ENCODE peak calls at places on chromosomes 13 and 19, in six cellular contexts. C is HFF-Myc, K is NCI-H187, J is activated gamma-delta T cell, D is Calu3, E is fibroblast of the aortic adventitia. S is an unnamed sample.

GRCh38 chr19:14639536-14640277 is 34.9 kb downstream of the ADGRE3 start:
- DNase-seq in C (no peak), K (no peak), J (no peak), D (no peak), E (no peak), S (no peak)

GRCh38 chr19:44972802-44973201 is 17.6 kb downstream of the CLPTM1 start:
- DNase-seq in C (no peak), K (no peak), J (no peak), D (no peak), E (no peak), S (no peak)

GRCh38 chr19:17479325-17479791 is 9.0 kb downstream of the SLC27A1 start:
- DNase-seq in C (no peak), K (no peak), J (no peak), D (no peak), E (peak), S (no peak)

GRCh38 chr19:3986260-3987041 is 1.2 kb upstream of the EEF2 start:
- DNase-seq in C (peak), K (peak), J (no peak), D (peak), E (peak), S (peak)

GRCh38 chr19:13619203-13619632 is 112.9 kb upstream of the CACNA1A start:
- DNase-seq in C (no peak), K (no peak), J (no peak), D (no peak), E (peak), S (no peak)

GRCh38 chr13:105847532-105848295 is 687.7 kb downstream of the EFNB2 start:
- DNase-seq in C (no peak), K (no peak), J (no peak), D (no peak), E (no peak), S (peak)

GRCh38 chr13:23945612-23946011 is 48.3 kb upstream of the C1QTNF9B start:
- DNase-seq in C (no peak), K (no peak), J (no peak), D (no peak), E (no peak), S (no peak)

GRCh38 chr19:45826934-45827333 is 11.8 kb upstream of the RSPH6A start:
- DNase-seq in C (no peak), K (no peak), J (no peak), D (no peak), E (no peak), S (no peak)

GRCh38 chr19:10091370-10091687 is 5.2 kb downstream of the SHFL start:
- DNase-seq in C (no peak), K (no peak), J (no peak), D (no peak), E (no peak), S (no peak)

GRCh38 chr19:2497186-2497585 is 21.3 kb downstream of the GADD45B start:
- DNase-seq in C (no peak), K (no peak), J (no peak), D (no peak), E (no peak), S (no peak)

GRCh38 chr13:111789420-111789819 is 277.5 kb upstream of the SOX1 start:
- DNase-seq in C (no peak), K (no peak), J (no peak), D (no peak), E (no peak), S (no peak)

GRCh38 chr13:50678464-50679162 is 164.9 kb downstream of the DLEU7 start:
- DNase-seq in C (peak), K (no peak), J (no peak), D (peak), E (peak), S (no peak)

GRCh38 chr19:4088975-4089374 is 22.3 kb upstream of the ZBTB7A start:
- DNase-seq in C (no peak), K (no peak), J (no peak), D (no peak), E (no peak), S (no peak)

GRCh38 chr13:95056266-95056665 is 245.0 kb downstream of the ABCC4 start:
- DNase-seq in C (no peak), K (no peak), J (no peak), D (no peak), E (no peak), S (no peak)

GRCh38 chr13:85166891-85167290 is 632.3 kb downstream of the SLITRK6 start:
- DNase-seq in C (no peak), K (no peak), J (no peak), D (no peak), E (no peak), S (no peak)

GRCh38 chr19:38433268-38433733 is at the start of gene RYR1:
- DNase-seq in C (no peak), K (no peak), J (no peak), D (no peak), E (no peak), S (peak)

S was measured in cerebellum.